ENCODE peak calls at places on chromosome 18, in nine cellular contexts. One of them, this sample, is unnamed.

GRCh38 chr18:24659837-24660720 is 199.6 kb downstream of the HRH4 start:
- DNase-seq in cardiac fibroblast: peak; percentile 5
- DNase-seq in left lung: no peak
- DNase-seq in body of pancreas: peak; percentile 12
- DNase-seq in NB4: no peak
- DNase-seq in A549: no peak
- DNase-seq in fibroblast of lung: peak; percentile 62
- DNase-seq in IMR-90: peak; percentile 18
- DNase-seq in lower lobe of right lung: peak; percentile 46
- DNase-seq in this sample: no peak

GRCh38 chr18:58970943-58971799 is 106.5 kb downstream of the ZNF532 start:
- DNase-seq in NB4: no peak
- DNase-seq in body of pancreas: no peak
- DNase-seq in IMR-90: no peak
- DNase-seq in cardiac fibroblast: no peak
- DNase-seq in fibroblast of lung: no peak
- DNase-seq in left lung: no peak
- DNase-seq in lower lobe of right lung: no peak
- DNase-seq in A549: no peak
- DNase-seq in this sample: no peak

GRCh38 chr18:79799619-79800352 is 2.0 kb downstream of the KCNG2 start:
- DNase-seq in cardiac fibroblast: no peak
- DNase-seq in body of pancreas: no peak
- DNase-seq in A549: no peak
- DNase-seq in lower lobe of right lung: no peak
- DNase-seq in left lung: no peak
- DNase-seq in IMR-90: no peak
- DNase-seq in fibroblast of lung: no peak
- DNase-seq in NB4: peak; percentile 55
- DNase-seq in this sample: no peak

GRCh38 chr18:68494802-68495560 is 219.9 kb downstream of the TMX3 start:
- DNase-seq in body of pancreas: no peak
- DNase-seq in A549: no peak
- DNase-seq in IMR-90: peak; percentile 98
- DNase-seq in lower lobe of right lung: no peak
- DNase-seq in left lung: no peak
- DNase-seq in fibroblast of lung: peak; percentile 97
- DNase-seq in cardiac fibroblast: peak; percentile 79
- DNase-seq in NB4: no peak
- DNase-seq in this sample: no peak

GRCh38 chr18:31247574-31248199 is 70.3 kb upstream of the DSG1 start:
- DNase-seq in NB4: peak; percentile 67
- DNase-seq in IMR-90: peak; percentile 9
- DNase-seq in fibroblast of lung: no peak
- DNase-seq in A549: no peak
- DNase-seq in cardiac fibroblast: no peak
- DNase-seq in lower lobe of right lung: no peak
- DNase-seq in body of pancreas: no peak
- DNase-seq in left lung: no peak
- DNase-seq in this sample: no peak

GRCh38 chr18:9531791-9532410 is 56.6 kb downstream of the RALBP1 start:
- DNase-seq in IMR-90: peak; percentile 33
- DNase-seq in lower lobe of right lung: no peak
- DNase-seq in fibroblast of lung: no peak
- DNase-seq in cardiac fibroblast: no peak
- DNase-seq in left lung: no peak
- DNase-seq in body of pancreas: no peak
- DNase-seq in A549: no peak
- DNase-seq in NB4: no peak
- DNase-seq in this sample: no peak

GRCh38 chr18:9495916-9496540 is 20.7 kb downstream of the RALBP1 start:
- DNase-seq in lower lobe of right lung: no peak
- DNase-seq in NB4: no peak
- DNase-seq in body of pancreas: no peak
- DNase-seq in left lung: no peak
- DNase-seq in IMR-90: no peak
- DNase-seq in A549: no peak
- DNase-seq in fibroblast of lung: no peak
- DNase-seq in cardiac fibroblast: no peak
- DNase-seq in this sample: no peak

GRCh38 chr18:44715245-44715644 is 34.6 kb downstream of the SETBP1 start:
- DNase-seq in left lung: no peak
- DNase-seq in NB4: no peak
- DNase-seq in A549: no peak
- DNase-seq in fibroblast of lung: peak; percentile 52
- DNase-seq in body of pancreas: no peak
- DNase-seq in cardiac fibroblast: peak; percentile 53
- DNase-seq in lower lobe of right lung: no peak
- DNase-seq in IMR-90: no peak
- DNase-seq in this sample: no peak

GRCh38 chr18:41315134-41315533 is 639.9 kb upstream of the PIK3C3 start:
- DNase-seq in IMR-90: no peak
- DNase-seq in A549: no peak
- DNase-seq in body of pancreas: no peak
- DNase-seq in left lung: no peak
- DNase-seq in lower lobe of right lung: no peak
- DNase-seq in NB4: no peak
- DNase-seq in fibroblast of lung: no peak
- DNase-seq in cardiac fibroblast: no peak
- DNase-seq in this sample: no peak

GRCh38 chr18:13236411-13236810 is 17.9 kb downstream of the LDLRAD4 start:
- DNase-seq in left lung: no peak
- DNase-seq in body of pancreas: no peak
- DNase-seq in fibroblast of lung: no peak
- DNase-seq in cardiac fibroblast: no peak
- DNase-seq in A549: no peak
- DNase-seq in IMR-90: no peak
- DNase-seq in NB4: no peak
- DNase-seq in lower lobe of right lung: peak; percentile 10
- DNase-seq in this sample: no peak

GRCh38 chr18:70075906-70076305 is 128.2 kb upstream of the CD226 start:
- DNase-seq in A549: no peak
- DNase-seq in cardiac fibroblast: peak; percentile 10
- DNase-seq in left lung: no peak
- DNase-seq in body of pancreas: no peak
- DNase-seq in NB4: no peak
- DNase-seq in fibroblast of lung: peak; percentile 27
- DNase-seq in lower lobe of right lung: no peak
- DNase-seq in IMR-90: no peak
- DNase-seq in this sample: no peak
- TF ChIP-seq CTCF in A549: no peak
- TF ChIP-seq CTCF in cardiac fibroblast: peak; percentile 19
- TF ChIP-seq CTCF in left lung: no peak
- TF ChIP-seq CTCF in body of pancreas: no peak
- TF ChIP-seq CTCF in NB4: no peak
- TF ChIP-seq CTCF in fibroblast of lung: no peak
- TF ChIP-seq CTCF in lower lobe of right lung: no peak
- TF ChIP-seq CTCF in IMR-90: peak; percentile 8
- TF ChIP-seq CTCF in this sample: no peak

DNA sequence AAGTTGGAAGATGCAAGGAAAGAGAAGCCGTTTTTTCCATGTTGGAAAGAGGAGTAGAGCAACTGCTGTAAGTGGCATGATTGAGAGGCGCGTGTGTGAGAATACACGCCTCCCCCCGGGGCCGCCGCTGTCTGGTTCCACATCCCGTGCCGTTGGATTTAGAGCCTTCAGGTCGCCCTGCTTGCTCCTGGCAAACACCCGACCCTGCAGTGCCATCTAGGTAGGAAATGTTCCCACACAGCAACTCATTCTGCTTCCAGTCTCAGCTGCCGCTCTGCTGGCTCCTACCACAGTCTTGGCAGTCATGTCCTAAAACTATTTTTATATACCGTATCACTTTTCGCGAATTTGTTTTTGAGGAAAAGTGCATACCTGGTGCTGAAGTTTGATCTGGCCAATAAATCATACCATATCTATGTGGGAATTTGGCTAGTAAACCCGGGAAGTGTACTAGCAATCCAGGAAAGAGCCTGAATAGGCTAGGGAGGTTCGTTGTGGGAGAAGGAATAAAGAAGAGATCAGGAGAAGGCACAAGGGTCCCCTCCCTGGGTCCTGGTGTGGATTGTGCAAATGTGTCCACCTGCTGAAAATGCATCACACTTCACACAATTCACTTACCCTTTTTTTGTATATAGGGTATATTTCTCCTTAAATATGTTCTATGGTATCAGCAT is 372.7 kb downstream of the FBXO15 start:
- DNase-seq in IMR-90: no peak
- DNase-seq in left lung: no peak
- DNase-seq in A549: peak; percentile 16
- DNase-seq in fibroblast of lung: no peak
- DNase-seq in lower lobe of right lung: no peak
- DNase-seq in NB4: no peak
- DNase-seq in body of pancreas: peak; percentile 49
- DNase-seq in cardiac fibroblast: no peak
- DNase-seq in this sample: no peak
- TF ChIP-seq CTCF in IMR-90: no peak
- TF ChIP-seq CTCF in left lung: no peak
- TF ChIP-seq CTCF in A549: peak; percentile 29
- TF ChIP-seq CTCF in fibroblast of lung: no peak
- TF ChIP-seq CTCF in lower lobe of right lung: no peak
- TF ChIP-seq CTCF in NB4: no peak
- TF ChIP-seq CTCF in body of pancreas: no peak
- TF ChIP-seq CTCF in cardiac fibroblast: no peak
- TF ChIP-seq CTCF in this sample: no peak

GRCh38 chr18:76686737-76687231 is 135.6 kb upstream of the ZNF236 start:
- DNase-seq in fibroblast of lung: peak; percentile 70
- DNase-seq in IMR-90: peak; percentile 57
- DNase-seq in left lung: peak; percentile 56
- DNase-seq in body of pancreas: peak; percentile 61
- DNase-seq in NB4: peak; percentile 73
- DNase-seq in A549: peak; percentile 49
- DNase-seq in cardiac fibroblast: peak; percentile 76
- DNase-seq in lower lobe of right lung: peak; percentile 67
- DNase-seq in this sample: peak; percentile 58
- TF ChIP-seq CTCF in fibroblast of lung: peak; percentile 72
- TF ChIP-seq CTCF in IMR-90: peak; percentile 73
- TF ChIP-seq CTCF in left lung: peak; percentile 59
- TF ChIP-seq CTCF in body of pancreas: peak; percentile 47
- TF ChIP-seq CTCF in NB4: peak; percentile 78
- TF ChIP-seq CTCF in A549: peak; percentile 58
- TF ChIP-seq CTCF in cardiac fibroblast: peak; percentile 74
- TF ChIP-seq CTCF in lower lobe of right lung: peak; percentile 61
- TF ChIP-seq CTCF in this sample: peak; percentile 9

GRCh38 chr18:55869547-55869946 is 281.6 kb upstream of the TCF4 start:
- DNase-seq in cardiac fibroblast: peak; percentile 23
- DNase-seq in A549: no peak
- DNase-seq in fibroblast of lung: no peak
- DNase-seq in IMR-90: no peak
- DNase-seq in body of pancreas: no peak
- DNase-seq in NB4: no peak
- DNase-seq in lower lobe of right lung: no peak
- DNase-seq in left lung: no peak
- DNase-seq in this sample: no peak

GRCh38 chr18:55869965-55870585 is 282.1 kb upstream of the TCF4 start:
- DNase-seq in left lung: no peak
- DNase-seq in cardiac fibroblast: peak; percentile 77
- DNase-seq in fibroblast of lung: peak; percentile 41
- DNase-seq in NB4: no peak
- DNase-seq in A549: no peak
- DNase-seq in IMR-90: peak; percentile 61
- DNase-seq in body of pancreas: no peak
- DNase-seq in lower lobe of right lung: no peak
- DNase-seq in this sample: no peak

GRCh38 chr18:55863876-55864275 is 275.9 kb upstream of the TCF4 start:
- DNase-seq in lower lobe of right lung: no peak
- DNase-seq in cardiac fibroblast: no peak
- DNase-seq in A549: no peak
- DNase-seq in fibroblast of lung: peak; percentile 60
- DNase-seq in body of pancreas: no peak
- DNase-seq in left lung: no peak
- DNase-seq in IMR-90: peak; percentile 40
- DNase-seq in NB4: no peak
- DNase-seq in this sample: no peak

DNA sequence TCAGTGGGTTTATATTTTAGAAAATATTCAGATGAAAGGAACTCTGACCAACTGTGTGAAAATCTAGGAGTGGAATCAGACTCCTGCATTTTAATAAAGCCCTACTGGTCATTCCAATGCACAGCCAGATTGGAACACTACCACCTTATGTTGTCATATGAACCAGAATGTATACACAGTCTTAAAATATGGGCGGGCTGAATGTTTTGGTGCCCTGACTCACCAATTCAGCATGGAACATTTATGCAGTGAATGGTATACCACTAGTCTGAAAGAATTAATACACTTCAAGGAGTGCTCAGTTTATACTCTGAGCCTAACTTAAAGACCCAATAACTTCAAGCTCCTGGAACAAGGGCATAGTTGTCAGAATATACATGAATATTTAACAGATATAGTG is 280.9 kb upstream of the TCF4 start:
- DNase-seq in left lung: no peak
- DNase-seq in fibroblast of lung: peak; percentile 43
- DNase-seq in A549: no peak
- DNase-seq in NB4: no peak
- DNase-seq in IMR-90: peak; percentile 76
- DNase-seq in body of pancreas: no peak
- DNase-seq in cardiac fibroblast: peak; percentile 62
- DNase-seq in lower lobe of right lung: no peak
- DNase-seq in this sample: no peak
- TF ChIP-seq CTCF in left lung: no peak
- TF ChIP-seq CTCF in fibroblast of lung: no peak
- TF ChIP-seq CTCF in A549: no peak
- TF ChIP-seq CTCF in NB4: no peak
- TF ChIP-seq CTCF in IMR-90: peak; percentile 16
- TF ChIP-seq CTCF in body of pancreas: no peak
- TF ChIP-seq CTCF in cardiac fibroblast: no peak
- TF ChIP-seq CTCF in lower lobe of right lung: no peak
- TF ChIP-seq CTCF in this sample: no peak

GRCh38 chr18:34943587-34943986 is 97.6 kb upstream of the MAPRE2 start:
- DNase-seq in left lung: no peak
- DNase-seq in body of pancreas: no peak
- DNase-seq in A549: no peak
- DNase-seq in fibroblast of lung: no peak
- DNase-seq in IMR-90: no peak
- DNase-seq in cardiac fibroblast: no peak
- DNase-seq in lower lobe of right lung: no peak
- DNase-seq in NB4: no peak
- DNase-seq in this sample: no peak

GRCh38 chr18:34947711-34948125 is 93.5 kb upstream of the MAPRE2 start:
- DNase-seq in lower lobe of right lung: no peak
- DNase-seq in body of pancreas: no peak
- DNase-seq in NB4: no peak
- DNase-seq in fibroblast of lung: peak; percentile 89
- DNase-seq in left lung: no peak
- DNase-seq in A549: no peak
- DNase-seq in IMR-90: peak; percentile 65
- DNase-seq in cardiac fibroblast: peak; percentile 78
- DNase-seq in this sample: no peak

GRCh38 chr18:34938102-34938501 is 103.1 kb upstream of the MAPRE2 start:
- DNase-seq in A549: no peak
- DNase-seq in fibroblast of lung: no peak
- DNase-seq in left lung: no peak
- DNase-seq in lower lobe of right lung: no peak
- DNase-seq in NB4: no peak
- DNase-seq in cardiac fibroblast: no peak
- DNase-seq in body of pancreas: no peak
- DNase-seq in IMR-90: no peak
- DNase-seq in this sample: no peak

GRCh38 chr18:34942276-34942675 is 98.9 kb upstream of the MAPRE2 start:
- DNase-seq in body of pancreas: no peak
- DNase-seq in fibroblast of lung: no peak
- DNase-seq in cardiac fibroblast: no peak
- DNase-seq in left lung: no peak
- DNase-seq in lower lobe of right lung: no peak
- DNase-seq in NB4: no peak
- DNase-seq in IMR-90: peak; percentile 5
- DNase-seq in A549: no peak
- DNase-seq in this sample: no peak

GRCh38 chr18:34942975-34943374 is 98.2 kb upstream of the MAPRE2 start:
- DNase-seq in left lung: no peak
- DNase-seq in cardiac fibroblast: no peak
- DNase-seq in body of pancreas: no peak
- DNase-seq in lower lobe of right lung: no peak
- DNase-seq in fibroblast of lung: no peak
- DNase-seq in IMR-90: no peak
- DNase-seq in NB4: no peak
- DNase-seq in A549: no peak
- DNase-seq in this sample: no peak
- TF ChIP-seq CTCF in left lung: no peak
- TF ChIP-seq CTCF in cardiac fibroblast: no peak
- TF ChIP-seq CTCF in body of pancreas: no peak
- TF ChIP-seq CTCF in lower lobe of right lung: no peak
- TF ChIP-seq CTCF in fibroblast of lung: no peak
- TF ChIP-seq CTCF in IMR-90: no peak
- TF ChIP-seq CTCF in NB4: no peak
- TF ChIP-seq CTCF in A549: no peak
- TF ChIP-seq CTCF in this sample: no peak